ENCODE peak calls at places on chromosomes 16 and 17, in five cellular contexts. H, X, W, A and B are unnamed samples.
A peak's percentile ranks its signal among the peaks of the same experiment; 100 is the strongest.

GRCh38 chr16:2195316-2196161 is 866 bp downstream of the CASKIN1 start:
- DNase-seq in H (no peak), X (no peak), W (no peak), A (no peak), B (no peak)

GRCh38 chr17:49249292-49249794 is 18.8 kb upstream of the PHOSPHO1 start:
- DNase-seq in H (peak; percentile 56), X (no peak), W (no peak), A (no peak), B (no peak)

GRCh38 chr17:18187226-18187625 is 3.6 kb downstream of the ALKBH5 start:
- DNase-seq in H (no peak), X (no peak), W (no peak), A (no peak), B (no peak)

GRCh38 chr16:84836234-84836647 is 16.5 kb downstream of the CRISPLD2 start:
- DNase-seq in H (no peak), X (no peak), W (no peak), A (no peak), B (no peak)

GRCh38 chr16:89140981-89141883 is 30.3 kb upstream of the CDH15 start:
- DNase-seq in H (no peak), X (no peak), W (no peak), A (no peak), B (no peak)

GRCh38 chr17:66185842-66186241 is 6.1 kb downstream of the CEP112 start:
- DNase-seq in H (no peak), X (no peak), W (no peak), A (no peak), B (no peak)

GRCh38 chr17:72515291-72516065 is 394.7 kb downstream of the SOX9 start:
- DNase-seq in H (no peak), X (no peak), W (no peak), A (no peak), B (no peak)

GRCh38 chr17:36877774-36878173 is 59.5 kb upstream of the LHX1 start:
- DNase-seq in H (no peak), X (no peak), W (no peak), A (no peak), B (no peak)

GRCh38 chr17:15456972-15457722 is 10.3 kb downstream of the CDRT4 start:
- DNase-seq in H (no peak), X (no peak), W (no peak), A (no peak), B (no peak)

GRCh38 chr17:60606036-60606435 is 6.0 kb downstream of the PPM1D start:
- DNase-seq in H (no peak), X (no peak), W (no peak), A (no peak), B (no peak)

GRCh38 chr16:31143036-31143888 is 6.6 kb downstream of the PRSS36 start:
- DNase-seq in H (no peak), X (no peak), W (no peak), A (no peak), B (no peak)

GRCh38 chr17:8997994-8998628 is 23.2 kb upstream of the NTN1 start:
- DNase-seq in H (peak; percentile 82), X (peak; percentile 82), W (peak; percentile 64), A (peak; percentile 72), B (peak; percentile 89)

GRCh38 chr17:64063088-64063487 is 42.7 kb upstream of the ICAM2 start:
- DNase-seq in H (peak; percentile 36), X (no peak), W (no peak), A (peak; percentile 30), B (no peak)

GRCh38 chr16:74607967-74608356 is 1.0 kb upstream of the GLG1 start:
- DNase-seq in H (no peak), X (no peak), W (no peak), A (no peak), B (no peak)

GRCh38 chr17:48500435-48501426 is 30.1 kb downstream of the HOXB1 start:
- DNase-seq in H (no peak), X (no peak), W (no peak), A (no peak), B (no peak)